ENCODE peak calls at places on chromosomes 12 and 14, in nine cellular contexts. Z is GM10248, K is nephron progenitor cell, D is IMR-90, X is mucosa of descending colon, W is AG04450, V is GM23338, Q is AG09319, M is K562. F is an unnamed sample.

GRCh38 chr12:124608451-124608870 is 41.0 kb upstream of the NCOR2 start:
- DNase-seq in Z (no peak), K (no peak), D (no peak), X (peak), W (no peak), V (no peak), Q (no peak), M (no peak), F (no peak)

GRCh38 chr12:68440068-68440581 is 108.0 kb upstream of the MDM1 start:
- DNase-seq in Z (no peak), K (no peak), D (peak), X (no peak), W (no peak), V (no peak), Q (no peak), M (no peak), F (no peak)

GRCh38 chr12:104136577-104136976 is 1.4 kb downstream of the NFYB start:
- DNase-seq in Z (no peak), K (no peak), D (peak), X (no peak), W (no peak), V (no peak), Q (no peak), M (no peak), F (no peak)

GRCh38 chr14:91135039-91135438 is 21.2 kb downstream of the DGLUCY start:
- DNase-seq in Z (no peak), K (no peak), D (no peak), X (no peak), W (no peak), V (no peak), Q (no peak), M (no peak), F (no peak)

GRCh38 chr12:24039113-24039525 is 89.6 kb upstream of the SOX5 start:
- DNase-seq in Z (no peak), K (no peak), D (peak), X (no peak), W (peak), V (no peak), Q (peak), M (no peak), F (no peak)

GRCh38 chr12:101490286-101490920 is 15.3 kb downstream of the SPIC start:
- DNase-seq in Z (peak), K (peak), D (no peak), X (no peak), W (no peak), V (peak), Q (no peak), M (no peak), F (peak)

GRCh38 chr12:39272934-39273770 is 169.8 kb downstream of the KIF21A start:
- DNase-seq in Z (no peak), K (peak), D (peak), X (no peak), W (no peak), V (peak), Q (peak), M (peak), F (peak)

GRCh38 chr12:77190022-77190421 is 124.7 kb upstream of the E2F7 start:
- DNase-seq in Z (no peak), K (no peak), D (peak), X (no peak), W (peak), V (no peak), Q (peak), M (no peak), F (no peak)

GRCh38 chr12:77064891-77065360 is 443 bp downstream of the E2F7 start:
- DNase-seq in Z (no peak), K (no peak), D (no peak), X (no peak), W (no peak), V (peak), Q (no peak), M (no peak), F (no peak)

GRCh38 chr14:23629831-23630396 is 6.2 kb upstream of the DHRS2 start:
- DNase-seq in Z (no peak), K (no peak), D (peak), X (no peak), W (no peak), V (no peak), Q (no peak), M (no peak), F (no peak)

GRCh38 chr14:68519788-68520187 is 273.1 kb downstream of the ZFP36L1 start:
- DNase-seq in Z (peak), K (no peak), D (no peak), X (no peak), W (no peak), V (no peak), Q (no peak), M (no peak), F (no peak)

DNA sequence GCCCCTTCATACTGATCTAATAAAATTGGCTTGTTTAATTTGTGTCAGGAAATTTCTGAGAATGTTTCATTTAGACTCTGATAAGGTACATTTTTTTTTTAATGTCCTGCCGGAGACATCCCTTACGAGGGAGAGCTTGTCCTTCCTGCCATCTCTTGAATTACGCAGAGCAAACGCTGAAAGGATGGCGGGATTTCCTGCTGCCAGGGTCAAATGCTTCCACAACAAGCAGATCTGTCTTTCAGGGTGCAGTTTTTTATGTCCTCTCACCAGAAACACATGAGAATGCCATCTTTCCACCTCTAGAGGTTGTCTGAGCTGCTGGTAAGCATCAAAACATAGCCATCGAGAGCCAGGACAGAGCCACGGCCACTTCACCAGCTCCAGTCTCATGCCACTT is 126.8 kb upstream of the ARHGAP5 start:
- DNase-seq in Z (no peak), K (no peak), D (no peak), X (no peak), W (no peak), V (no peak), Q (no peak), M (no peak), F (no peak)
- TF ChIP-seq CTCF in Z (no peak), K (no peak), D (no peak), X (no peak), W (no peak), V (no peak), Q (no peak), M (no peak), F (no peak)

GRCh38 chr12:15996254-15996653 is 85.1 kb downstream of the DERA start:
- DNase-seq in Z (no peak), K (no peak), D (peak), X (no peak), W (no peak), V (peak), Q (no peak), M (no peak), F (no peak)
- TF ChIP-seq CTCF in Z (no peak), K (no peak), D (no peak), X (no peak), W (no peak), V (peak), Q (peak), M (no peak), F (no peak)

GRCh38 chr14:70093156-70093555 is 95.6 kb downstream of the SLC8A3 start:
- DNase-seq in Z (no peak), K (no peak), D (no peak), X (no peak), W (no peak), V (no peak), Q (no peak), M (no peak), F (no peak)

GRCh38 chr14:70086685-70087379 is 101.9 kb downstream of the SLC8A3 start:
- DNase-seq in Z (peak), K (peak), D (peak), X (peak), W (no peak), V (peak), Q (peak), M (no peak), F (peak)

GRCh38 chr14:70084226-70084625 is 104.5 kb downstream of the SLC8A3 start:
- DNase-seq in Z (no peak), K (no peak), D (no peak), X (no peak), W (no peak), V (no peak), Q (no peak), M (no peak), F (no peak)

GRCh38 chr14:70087380-70087697 is 101.4 kb downstream of the SLC8A3 start:
- DNase-seq in Z (no peak), K (no peak), D (no peak), X (no peak), W (no peak), V (no peak), Q (no peak), M (no peak), F (no peak)
- TF ChIP-seq CTCF in Z (no peak), K (no peak), D (no peak), X (no peak), W (no peak), V (no peak), Q (no peak), M (no peak), F (no peak)

DNA sequence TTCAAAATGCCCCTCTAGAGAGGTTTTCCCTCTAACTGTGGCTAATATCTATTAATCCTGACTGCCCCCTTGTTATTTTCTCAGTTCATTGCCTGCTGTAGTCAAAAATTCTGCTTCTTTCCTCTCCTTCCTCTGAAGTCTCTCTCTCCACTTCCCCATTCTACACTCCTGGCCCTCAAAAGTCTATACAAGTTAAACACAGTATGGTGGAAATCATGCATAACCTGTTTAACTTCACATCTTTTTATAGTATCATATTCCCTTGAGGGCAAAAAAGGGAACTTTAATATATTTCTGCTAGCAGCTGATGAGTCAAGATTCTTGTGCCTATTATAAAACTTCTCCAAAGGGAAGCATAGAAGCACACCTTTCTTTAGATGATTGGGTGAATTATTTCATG is 16.7 kb downstream of the GRIP1 start:
- DNase-seq in Z (no peak), K (no peak), D (no peak), X (no peak), W (no peak), V (no peak), Q (no peak), M (no peak), F (no peak)
- TF ChIP-seq CTCF in Z (no peak), K (no peak), D (no peak), X (no peak), W (no peak), V (no peak), Q (no peak), M (no peak), F (no peak)

GRCh38 chr12:20601668-20602280 is 93.4 kb upstream of the SLCO1C1 start:
- DNase-seq in Z (no peak), K (no peak), D (peak), X (no peak), W (no peak), V (peak), Q (no peak), M (no peak), F (no peak)
- TF ChIP-seq CTCF in Z (peak), K (peak), D (peak), X (no peak), W (peak), V (peak), Q (peak), M (no peak), F (no peak)

GRCh38 chr14:92603309-92604257 is 90.0 kb downstream of the RIN3 start:
- DNase-seq in Z (no peak), K (peak), D (peak), X (no peak), W (peak), V (peak), Q (no peak), M (no peak), F (no peak)
- TF ChIP-seq CTCF in Z (no peak), K (no peak), D (peak), X (no peak), W (peak), V (peak), Q (no peak), M (no peak), F (no peak)

GRCh38 chr14:42569227-42569626 is 962.6 kb downstream of the LRFN5 start:
- DNase-seq in Z (no peak), K (no peak), D (no peak), X (no peak), W (no peak), V (no peak), Q (no peak), M (no peak), F (no peak)

DNA sequence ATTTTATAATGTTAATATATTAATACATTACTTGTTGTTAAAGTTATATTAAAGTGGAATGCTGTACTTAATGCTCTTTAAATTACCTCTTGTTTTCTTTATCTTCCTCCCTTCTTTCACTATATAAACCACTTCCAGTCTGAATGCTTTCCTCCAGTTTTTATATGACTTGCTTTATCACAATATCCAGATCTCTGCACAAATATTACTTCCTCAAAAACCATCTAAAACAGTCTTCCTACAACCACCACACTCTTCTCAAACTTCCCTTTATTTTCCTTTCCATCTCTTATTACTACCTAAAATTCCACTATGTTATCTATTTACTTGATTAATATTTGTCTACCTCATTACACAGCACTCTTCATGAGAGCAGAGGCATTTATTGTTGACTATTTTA is 956.6 kb downstream of the LRFN5 start:
- DNase-seq in Z (no peak), K (no peak), D (no peak), X (no peak), W (no peak), V (no peak), Q (no peak), M (no peak), F (no peak)
- TF ChIP-seq CTCF in Z (no peak), K (no peak), D (no peak), X (no peak), W (no peak), V (no peak), Q (no peak), M (no peak), F (no peak)

DNA sequence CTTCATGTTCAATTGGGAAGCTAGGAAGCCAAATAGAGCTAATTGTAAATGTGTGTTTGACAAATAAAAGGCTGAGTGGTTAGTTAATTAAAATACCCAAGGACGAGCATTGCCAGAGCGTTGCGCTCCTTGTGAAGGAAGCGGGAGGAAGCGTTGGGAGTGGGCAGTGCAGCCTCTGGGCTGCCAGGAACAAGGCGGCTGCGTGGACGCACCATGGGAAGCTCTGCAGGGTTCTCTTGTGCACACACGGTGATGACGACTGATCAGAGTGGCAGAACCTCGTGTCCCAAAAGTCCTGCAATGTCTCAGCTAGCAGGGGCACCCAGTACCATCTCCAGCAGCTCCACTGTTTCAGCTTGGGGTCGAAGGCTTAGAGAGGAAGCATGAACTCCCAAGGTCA is 546.6 kb upstream of the TMEM132C start:
- DNase-seq in Z (no peak), K (no peak), D (no peak), X (no peak), W (no peak), V (no peak), Q (no peak), M (no peak), F (no peak)
- TF ChIP-seq CTCF in Z (no peak), K (no peak), D (no peak), X (no peak), W (no peak), V (no peak), Q (no peak), M (no peak), F (no peak)

GRCh38 chr12:6423267-6424007 is 21.3 kb upstream of the CD27 start:
- DNase-seq in Z (peak), K (peak), D (peak), X (peak), W (peak), V (peak), Q (peak), M (peak), F (peak)
- TF ChIP-seq CTCF in Z (peak), K (peak), D (peak), X (peak), W (peak), V (peak), Q (peak), M (peak), F (peak)

GRCh38 chr14:32129124-32129523 is 52.0 kb downstream of the ARHGAP5 start:
- DNase-seq in Z (no peak), K (no peak), D (peak), X (no peak), W (no peak), V (no peak), Q (no peak), M (no peak), F (no peak)
- TF ChIP-seq CTCF in Z (no peak), K (no peak), D (no peak), X (no peak), W (no peak), V (no peak), Q (no peak), M (no peak), F (no peak)

F was measured in endothelial cell.